ENCODE peak calls at places on chromosomes 5 and 9, in four cellular contexts. O is cardiac muscle cell, Z is IMR-90, U is upper lobe of left lung. H is an unnamed sample. For H3K27me3 and H3K4me1, the result is how much of the 10 kb centered on the place peaks cover.

GRCh38 chr9:131090025-131090787 is 6.1 kb upstream of the AIF1L start:
- DNase-seq in O (no peak), Z (no peak), U (no peak), H (no peak)

GRCh38 chr5:176692835-176693476 is 45.7 kb downstream of the TSPAN17 start:
- DNase-seq in O (no peak), Z (no peak), U (no peak), H (no peak)

GRCh38 chr9:79946718-79947117 is 375.0 kb downstream of the TLE4 start:
- DNase-seq in O (no peak), Z (peak), U (no peak), H (no peak)

GRCh38 chr5:78761831-78762230 is 113.3 kb upstream of the LHFPL2 start:
- DNase-seq in O (no peak), Z (no peak), U (no peak), H (no peak)

GRCh38 chr5:150778517-150779396 is at the start of gene SMIM3:
- DNase-seq in O (peak), Z (peak), U (peak), H (peak)

GRCh38 chr9:35516481-35516880 is 26.6 kb downstream of the RUSC2 start:
- DNase-seq in O (no peak), Z (peak), U (no peak), H (no peak)

GRCh38 chr9:78074385-78075291 is 43.0 kb upstream of the GNAQ start:
- DNase-seq in O (no peak), Z (no peak), U (no peak), H (no peak)

GRCh38 chr9:129145316-129145715 is 32.7 kb downstream of the IER5L start:
- DNase-seq in O (no peak), Z (no peak), U (no peak), H (no peak)

GRCh38 chr9:111298111-111298510 is 31.9 kb downstream of the OR2K2 start:
- DNase-seq in O (no peak), Z (no peak), U (no peak), H (no peak)

GRCh38 chr5:22088517-22088916 is 764.6 kb downstream of the CDH12 start:
- DNase-seq in O (no peak), Z (no peak), U (no peak), H (no peak)

GRCh38 chr5:31581498-31582099 is 49.5 kb downstream of the C5orf22 start:
- DNase-seq in O (peak), Z (peak), U (no peak), H (no peak)

GRCh38 chr9:33166263-33167083 is 663 bp downstream of the B4GALT1 start:
- DNase-seq in O (no peak), Z (no peak), U (peak), H (peak)

GRCh38 chr9:125989524-125990180 is 242.5 kb downstream of the PBX3 start:
- DNase-seq in O (no peak), Z (no peak), U (peak), H (no peak)

GRCh38 chr9:126989847-126990821 is 75.6 kb downstream of the RALGPS1 start:
- DNase-seq in O (no peak), Z (no peak), U (no peak), H (no peak)

GRCh38 chr9:111743275-111743674 is 51.5 kb downstream of the SHOC1 start:
- DNase-seq in O (no peak), Z (peak), U (no peak), H (no peak)

GRCh38 chr5:124528838-124529237 is 217.6 kb downstream of the ZNF608 start:
- DNase-seq in O (no peak), Z (peak), U (no peak), H (no peak)

GRCh38 chr5:151947924-151948323 is 23.3 kb upstream of the GLRA1 start:
- DNase-seq in O (no peak), Z (no peak), U (no peak), H (no peak)

GRCh38 chr5:130164966-130165365 is 260.7 kb downstream of the CHSY3 start:
- DNase-seq in O (no peak), Z (no peak), U (no peak), H (no peak)

GRCh38 chr9:33233659-33234335 is 6.2 kb upstream of the SPINK4 start:
- DNase-seq in O (no peak), Z (peak), U (peak), H (no peak)

GRCh38 chr9:128419061-128419925 is 1.4 kb upstream of the CERCAM start:
- DNase-seq in O (peak), Z (peak), U (no peak), H (no peak)

GRCh38 chr5:73564644-73565165 is 734 bp downstream of the ANKRA2 start:
- DNase-seq in O (peak), Z (no peak), U (no peak), H (no peak)

GRCh38 chr9:74366111-74366510 is 131.0 kb upstream of the RORB start:
- DNase-seq in O (no peak), Z (no peak), U (no peak), H (no peak)

GRCh38 chr9:27768781-27769180 is 195.5 kb upstream of the C9orf72 start:
- DNase-seq in O (no peak), Z (no peak), U (no peak), H (no peak)

GRCh38 chr5:178145965-178146820 is 7.5 kb downstream of the NHP2 start:
- DNase-seq in O (peak), Z (peak), U (peak), H (no peak)

GRCh38 chr5:6759401-6759800 is 46.2 kb downstream of the TENT4A start:
- DNase-seq in O (peak), Z (no peak), U (no peak), H (no peak)

GRCh38 chr5:55188656-55189380 is 15.8 kb upstream of the CDC20B start:
- DNase-seq in O (no peak), Z (no peak), U (no peak), H (no peak)

GRCh38 chr5:75666801-75667200 is 50.4 kb downstream of the POC5 start:
- DNase-seq in O (no peak), Z (no peak), U (no peak), H (no peak)

GRCh38 chr5:83270311-83270710 is 193.0 kb downstream of the XRCC4 start:
- DNase-seq in O (no peak), Z (no peak), U (no peak), H (no peak)

GRCh38 chr9:37575921-37576721 is at the start of gene FBXO10:
- DNase-seq in O (peak), Z (peak), U (peak), H (no peak)

GRCh38 chr5:45862763-45863162 is 166.6 kb upstream of the HCN1 start:
- DNase-seq in O (no peak), Z (no peak), U (no peak), H (no peak)
- TF ChIP-seq CTCF in O (no peak), Z (no peak), U (no peak), H (no peak)

DNA sequence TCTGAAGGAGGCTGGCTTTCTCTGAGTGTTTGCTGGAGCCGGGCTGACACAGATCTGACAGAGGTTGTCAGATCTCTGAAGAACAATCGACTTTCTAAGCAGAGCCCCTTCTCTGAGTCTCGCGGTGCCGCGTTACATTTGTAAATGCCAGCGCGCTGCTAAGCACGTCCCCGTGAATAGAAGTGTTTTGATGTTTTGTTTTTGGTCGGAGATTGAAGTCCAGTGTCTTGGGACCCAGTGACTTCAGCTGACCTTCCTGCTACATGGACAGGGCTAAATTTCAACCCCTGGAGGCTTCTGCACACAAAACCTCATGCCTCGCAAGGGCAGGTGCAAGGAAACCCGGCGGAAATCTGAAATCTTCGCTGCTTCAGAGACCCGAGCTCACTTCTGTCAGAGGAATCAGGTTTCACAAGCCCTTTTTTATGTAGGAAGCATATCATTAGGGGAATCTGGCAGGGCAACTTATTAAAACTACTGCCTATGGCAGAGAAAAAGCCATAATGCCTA is 27.2 kb downstream of the NEUROG1 start:
- DNase-seq in O (peak), Z (no peak), U (no peak), H (peak)
- H3K27me3 ChIP-seq in O (half or more), Z (under half), U (under half), H (under half)

GRCh38 chr9:93461810-93462209 is 8.4 kb upstream of the FAM120AOS start:
- DNase-seq in O (no peak), Z (no peak), U (no peak), H (no peak)
- H3K4me1 ChIP-seq in O (under half), Z (under half), U (half or more), H (under half)

DNA sequence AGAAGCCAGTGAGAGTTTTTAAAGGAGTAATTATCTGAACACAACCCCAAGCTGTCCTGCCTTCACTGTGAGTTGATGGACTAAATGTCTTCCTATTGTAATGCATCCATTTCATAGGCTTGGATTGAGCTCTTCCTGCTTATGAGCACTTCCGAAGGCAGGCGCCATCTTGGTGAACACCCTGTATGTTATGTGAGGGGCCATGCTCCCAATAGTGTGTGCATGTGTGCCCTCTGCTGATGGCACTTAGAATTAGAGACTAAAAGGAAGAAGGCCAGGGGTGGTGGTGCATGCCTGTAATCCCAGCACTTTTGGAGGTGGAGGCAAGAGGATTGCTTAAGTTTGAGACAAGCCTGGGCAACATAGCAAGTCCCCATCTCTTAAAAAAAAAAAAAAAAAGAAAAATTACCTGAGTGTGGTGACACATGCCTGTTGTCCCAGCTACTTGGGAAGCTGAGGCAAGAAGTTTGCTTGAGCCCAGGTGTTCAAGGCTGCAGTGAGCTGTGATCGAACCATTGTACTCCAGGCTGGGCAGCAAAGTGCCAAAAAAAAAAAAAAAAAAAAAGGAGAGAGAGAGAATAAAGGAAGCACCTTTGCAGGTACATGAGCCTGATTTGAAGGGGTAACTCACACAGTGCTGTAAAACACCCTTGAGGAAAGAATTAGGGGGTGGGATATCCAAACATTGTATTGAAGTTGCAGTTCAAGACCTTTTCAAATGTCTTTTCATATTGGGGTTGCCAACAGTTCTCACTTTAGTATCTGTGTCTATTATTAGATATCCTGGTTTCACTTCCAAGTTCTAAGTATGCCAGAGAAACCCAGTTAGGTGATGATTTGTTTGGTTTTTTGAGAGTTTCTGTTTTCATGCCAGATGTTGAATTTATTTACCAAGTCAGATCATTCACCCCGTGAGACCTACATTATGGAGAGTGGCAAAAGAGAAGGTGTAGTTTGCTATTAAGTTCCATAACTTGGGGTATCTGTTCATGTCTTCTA is 64.8 kb downstream of the C9orf152 start:
- DNase-seq in O (peak), Z (no peak), U (no peak), H (no peak)
- TF ChIP-seq CTCF in O (peak), Z (peak), U (no peak), H (no peak)

DNA sequence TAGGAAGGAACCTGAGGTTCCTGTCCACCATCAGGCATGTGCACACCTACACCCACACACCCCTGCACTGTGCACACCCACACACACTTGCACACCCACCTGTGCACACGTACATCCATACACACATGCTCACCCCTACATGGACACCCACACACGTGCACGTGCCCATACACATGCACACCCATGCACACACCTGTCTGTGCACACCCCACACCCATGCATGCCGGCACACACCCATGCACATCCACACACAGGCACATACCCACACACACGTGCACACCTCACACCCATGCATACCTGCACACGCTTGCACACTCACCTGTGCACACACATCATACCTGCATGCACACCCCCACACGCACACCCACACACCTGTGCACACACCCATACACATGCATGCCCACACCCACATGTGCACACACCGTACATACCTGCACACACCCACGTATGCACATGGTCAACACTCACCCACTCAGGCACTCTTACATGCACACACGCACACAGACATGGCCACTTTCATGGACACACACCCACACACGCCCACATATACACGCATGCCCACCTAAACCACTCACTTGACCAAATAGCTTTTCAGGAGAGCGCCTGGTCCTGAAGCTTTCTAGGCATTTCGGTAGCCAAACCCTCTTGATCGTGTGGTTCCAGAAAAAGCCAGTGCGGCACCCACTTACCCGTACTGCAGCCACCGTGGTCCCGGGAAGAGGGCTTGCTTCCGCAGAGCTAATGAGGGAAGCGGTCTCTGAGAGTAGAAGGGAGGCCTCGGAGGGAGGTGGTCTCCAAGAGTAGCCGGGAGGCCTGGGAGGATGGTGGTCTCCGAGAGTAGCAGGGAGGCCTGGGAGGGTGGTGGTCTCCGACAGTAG is 36.7 kb upstream of the CLPTM1L start:
- DNase-seq in O (no peak), Z (no peak), U (no peak), H (no peak)
- H3K27me3 ChIP-seq in O (under half), Z (under half), U (under half), H (under half)

DNA sequence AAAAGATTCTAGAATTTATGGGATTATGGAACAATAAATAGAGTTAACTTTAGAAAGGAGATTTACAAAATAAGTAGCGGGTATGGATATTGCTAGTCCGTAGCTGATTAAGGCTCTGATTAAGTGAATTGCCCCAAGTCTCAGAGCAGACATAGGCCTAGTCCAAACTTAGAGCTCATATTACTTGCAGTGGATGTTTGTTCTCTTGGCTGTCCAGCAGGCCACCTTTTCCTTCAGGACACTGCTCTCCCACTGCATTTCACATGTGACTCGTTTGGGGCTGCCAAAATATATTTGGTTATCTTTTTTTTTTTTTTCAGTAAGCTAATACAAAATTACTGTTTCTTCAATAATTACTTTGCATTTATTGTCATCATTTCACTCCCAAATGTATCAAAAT is 76.6 kb downstream of the ARRDC3 start:
- DNase-seq in O (no peak), Z (peak), U (no peak), H (no peak)
- H3K4me1 ChIP-seq in O (under half), Z (under half), U (under half), H (under half)

GRCh38 chr5:138527170-138527569 is 15.9 kb downstream of the ETF1 start:
- DNase-seq in O (no peak), Z (no peak), U (no peak), H (no peak)
- TF ChIP-seq CTCF in O (no peak), Z (peak), U (no peak), H (no peak)

H was measured in ascending aorta.